ENCODE peak calls at places on chromosomes 3 and 15, in ten cellular contexts. One of them, this sample, is unnamed. For H3K27me3, the result is how much of the 10 kb centered on the place peaks cover.

GRCh38 chr3:181009225-181009624 is 19.7 kb upstream of the DNAJC19 start:
- DNase-seq in right lobe of liver: no peak
- DNase-seq in body of pancreas: no peak
- DNase-seq in tibial nerve: no peak
- DNase-seq in H9: no peak
- DNase-seq in right cardiac atrium: no peak
- DNase-seq in PC-9: no peak
- DNase-seq in CD4-positive, CD25-positive, alpha-beta regulatory T cell: no peak
- DNase-seq in HL-60: no peak
- DNase-seq in K562: no peak
- DNase-seq in this sample: no peak

GRCh38 chr3:120090422-120090821 is 3.8 kb downstream of the GSK3B start:
- DNase-seq in right lobe of liver: no peak
- DNase-seq in right cardiac atrium: no peak
- DNase-seq in body of pancreas: no peak
- DNase-seq in H9: no peak
- DNase-seq in tibial nerve: no peak
- DNase-seq in K562: no peak
- DNase-seq in HL-60: no peak
- DNase-seq in CD4-positive, CD25-positive, alpha-beta regulatory T cell: no peak
- DNase-seq in PC-9: no peak
- DNase-seq in this sample: no peak

GRCh38 chr3:11272913-11273574 is 847 bp downstream of the ATG7 start:
- DNase-seq in CD4-positive, CD25-positive, alpha-beta regulatory T cell: peak
- DNase-seq in H9: no peak
- DNase-seq in K562: peak
- DNase-seq in HL-60: peak
- DNase-seq in body of pancreas: no peak
- DNase-seq in right cardiac atrium: no peak
- DNase-seq in right lobe of liver: no peak
- DNase-seq in PC-9: no peak
- DNase-seq in tibial nerve: no peak
- DNase-seq in this sample: no peak

GRCh38 chr15:99450896-99451358 is 114.9 kb upstream of the MEF2A start:
- DNase-seq in K562: peak
- DNase-seq in PC-9: no peak
- DNase-seq in tibial nerve: peak
- DNase-seq in right lobe of liver: peak
- DNase-seq in right cardiac atrium: peak
- DNase-seq in body of pancreas: peak
- DNase-seq in CD4-positive, CD25-positive, alpha-beta regulatory T cell: peak
- DNase-seq in HL-60: peak
- DNase-seq in H9: no peak
- DNase-seq in this sample: peak

GRCh38 chr3:106025151-106025722 is 156.4 kb upstream of the CBLB start:
- DNase-seq in right cardiac atrium: peak
- DNase-seq in HL-60: no peak
- DNase-seq in PC-9: no peak
- DNase-seq in CD4-positive, CD25-positive, alpha-beta regulatory T cell: no peak
- DNase-seq in right lobe of liver: peak
- DNase-seq in body of pancreas: peak
- DNase-seq in tibial nerve: peak
- DNase-seq in H9: no peak
- DNase-seq in K562: no peak
- DNase-seq in this sample: peak

GRCh38 chr3:77524467-77524866 is 484.6 kb downstream of the ROBO2 start:
- DNase-seq in PC-9: no peak
- DNase-seq in HL-60: no peak
- DNase-seq in right lobe of liver: no peak
- DNase-seq in CD4-positive, CD25-positive, alpha-beta regulatory T cell: no peak
- DNase-seq in H9: no peak
- DNase-seq in K562: no peak
- DNase-seq in body of pancreas: no peak
- DNase-seq in tibial nerve: no peak
- DNase-seq in right cardiac atrium: no peak
- DNase-seq in this sample: no peak

GRCh38 chr3:112357888-112358287 is 24.9 kb downstream of the CD200 start:
- DNase-seq in H9: no peak
- DNase-seq in PC-9: no peak
- DNase-seq in right lobe of liver: no peak
- DNase-seq in body of pancreas: no peak
- DNase-seq in HL-60: no peak
- DNase-seq in K562: no peak
- DNase-seq in right cardiac atrium: no peak
- DNase-seq in tibial nerve: no peak
- DNase-seq in CD4-positive, CD25-positive, alpha-beta regulatory T cell: peak
- DNase-seq in this sample: no peak

GRCh38 chr3:130423064-130423463 is 77.6 kb downstream of the COL6A5 start:
- DNase-seq in K562: no peak
- DNase-seq in H9: no peak
- DNase-seq in tibial nerve: no peak
- DNase-seq in CD4-positive, CD25-positive, alpha-beta regulatory T cell: no peak
- DNase-seq in body of pancreas: no peak
- DNase-seq in right lobe of liver: no peak
- DNase-seq in HL-60: no peak
- DNase-seq in PC-9: no peak
- DNase-seq in right cardiac atrium: no peak
- DNase-seq in this sample: no peak

GRCh38 chr3:13877911-13878710 is 1.8 kb downstream of the WNT7A start:
- DNase-seq in PC-9: no peak
- DNase-seq in K562: no peak
- DNase-seq in tibial nerve: no peak
- DNase-seq in CD4-positive, CD25-positive, alpha-beta regulatory T cell: no peak
- DNase-seq in HL-60: no peak
- DNase-seq in H9: no peak
- DNase-seq in body of pancreas: no peak
- DNase-seq in right cardiac atrium: no peak
- DNase-seq in right lobe of liver: no peak
- DNase-seq in this sample: no peak
- H3K27me3 ChIP-seq in PC-9: under half
- H3K27me3 ChIP-seq in K562: half or more
- H3K27me3 ChIP-seq in tibial nerve: under half
- H3K27me3 ChIP-seq in CD4-positive, CD25-positive, alpha-beta regulatory T cell: under half
- H3K27me3 ChIP-seq in HL-60: under half
- H3K27me3 ChIP-seq in H9: half or more
- H3K27me3 ChIP-seq in body of pancreas: under half
- H3K27me3 ChIP-seq in right cardiac atrium: under half
- H3K27me3 ChIP-seq in right lobe of liver: under half
- H3K27me3 ChIP-seq in this sample: under half

GRCh38 chr15:64923546-64923945 is 11.8 kb downstream of the ANKDD1A start:
- DNase-seq in right lobe of liver: no peak
- DNase-seq in H9: no peak
- DNase-seq in PC-9: no peak
- DNase-seq in K562: no peak
- DNase-seq in body of pancreas: no peak
- DNase-seq in CD4-positive, CD25-positive, alpha-beta regulatory T cell: no peak
- DNase-seq in tibial nerve: no peak
- DNase-seq in right cardiac atrium: no peak
- DNase-seq in HL-60: no peak
- DNase-seq in this sample: no peak

GRCh38 chr15:64917211-64917610 is 5.5 kb downstream of the ANKDD1A start:
- DNase-seq in HL-60: no peak
- DNase-seq in H9: no peak
- DNase-seq in body of pancreas: no peak
- DNase-seq in tibial nerve: no peak
- DNase-seq in right lobe of liver: no peak
- DNase-seq in PC-9: no peak
- DNase-seq in right cardiac atrium: no peak
- DNase-seq in K562: no peak
- DNase-seq in CD4-positive, CD25-positive, alpha-beta regulatory T cell: no peak
- DNase-seq in this sample: no peak

GRCh38 chr15:64919721-64920120 is 8.0 kb downstream of the ANKDD1A start:
- DNase-seq in right cardiac atrium: no peak
- DNase-seq in body of pancreas: no peak
- DNase-seq in CD4-positive, CD25-positive, alpha-beta regulatory T cell: no peak
- DNase-seq in K562: no peak
- DNase-seq in right lobe of liver: no peak
- DNase-seq in PC-9: no peak
- DNase-seq in H9: no peak
- DNase-seq in tibial nerve: no peak
- DNase-seq in HL-60: no peak
- DNase-seq in this sample: no peak

GRCh38 chr15:64925335-64926330 is 13.9 kb downstream of the ANKDD1A start:
- DNase-seq in CD4-positive, CD25-positive, alpha-beta regulatory T cell: no peak
- DNase-seq in tibial nerve: no peak
- DNase-seq in PC-9: no peak
- DNase-seq in K562: no peak
- DNase-seq in right lobe of liver: no peak
- DNase-seq in H9: no peak
- DNase-seq in HL-60: no peak
- DNase-seq in right cardiac atrium: no peak
- DNase-seq in body of pancreas: no peak
- DNase-seq in this sample: no peak

DNA sequence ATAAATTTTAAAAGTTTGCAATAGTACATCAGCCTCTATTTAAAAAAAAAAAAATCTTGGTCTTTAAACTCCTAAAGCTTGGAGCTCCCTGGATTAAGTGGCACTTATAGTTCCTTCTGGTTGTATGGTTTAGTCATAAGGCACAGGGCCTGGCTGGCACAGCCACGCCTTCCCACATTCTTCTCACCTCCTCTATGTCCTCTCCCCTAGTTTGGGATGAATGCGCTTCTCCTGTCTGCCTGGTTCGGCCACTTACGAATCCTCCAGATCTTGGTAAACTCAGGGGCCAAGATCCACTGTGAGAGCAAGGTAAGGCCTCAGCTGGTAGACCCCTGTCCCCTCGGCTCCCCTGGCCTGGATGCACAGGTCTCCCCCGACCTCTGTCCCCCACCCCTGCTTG is 10.0 kb downstream of the ANKDD1A start:
- DNase-seq in H9: no peak
- DNase-seq in CD4-positive, CD25-positive, alpha-beta regulatory T cell: no peak
- DNase-seq in body of pancreas: no peak
- DNase-seq in right lobe of liver: no peak
- DNase-seq in PC-9: peak
- DNase-seq in tibial nerve: no peak
- DNase-seq in right cardiac atrium: no peak
- DNase-seq in HL-60: no peak
- DNase-seq in K562: no peak
- DNase-seq in this sample: no peak
- H3K27ac ChIP-seq in H9: no peak
- H3K27ac ChIP-seq in CD4-positive, CD25-positive, alpha-beta regulatory T cell: no peak
- H3K27ac ChIP-seq in body of pancreas: no peak
- H3K27ac ChIP-seq in right lobe of liver: no peak
- H3K27ac ChIP-seq in PC-9: peak
- H3K27ac ChIP-seq in tibial nerve: peak
- H3K27ac ChIP-seq in right cardiac atrium: no peak
- H3K27ac ChIP-seq in HL-60: no peak
- H3K27ac ChIP-seq in K562: no peak
- H3K27ac ChIP-seq in this sample: no peak

GRCh38 chr3:64685800-64686445 is 1.9 kb downstream of the ADAMTS9 start:
- DNase-seq in body of pancreas: peak
- DNase-seq in H9: peak
- DNase-seq in CD4-positive, CD25-positive, alpha-beta regulatory T cell: peak
- DNase-seq in PC-9: peak
- DNase-seq in tibial nerve: peak
- DNase-seq in K562: peak
- DNase-seq in right cardiac atrium: peak
- DNase-seq in HL-60: no peak
- DNase-seq in right lobe of liver: peak
- DNase-seq in this sample: peak

GRCh38 chr3:64686446-64686908 is 1.3 kb downstream of the ADAMTS9 start:
- DNase-seq in K562: peak
- DNase-seq in right lobe of liver: peak
- DNase-seq in H9: no peak
- DNase-seq in PC-9: peak
- DNase-seq in right cardiac atrium: no peak
- DNase-seq in CD4-positive, CD25-positive, alpha-beta regulatory T cell: no peak
- DNase-seq in body of pancreas: peak
- DNase-seq in tibial nerve: no peak
- DNase-seq in HL-60: no peak
- DNase-seq in this sample: peak

GRCh38 chr3:64684715-64685261 is 3.0 kb downstream of the ADAMTS9 start:
- DNase-seq in H9: peak
- DNase-seq in right cardiac atrium: peak
- DNase-seq in right lobe of liver: peak
- DNase-seq in K562: no peak
- DNase-seq in HL-60: no peak
- DNase-seq in tibial nerve: no peak
- DNase-seq in PC-9: peak
- DNase-seq in body of pancreas: peak
- DNase-seq in CD4-positive, CD25-positive, alpha-beta regulatory T cell: no peak
- DNase-seq in this sample: no peak

GRCh38 chr3:64687381-64687780 is 419 bp downstream of the ADAMTS9 start:
- DNase-seq in CD4-positive, CD25-positive, alpha-beta regulatory T cell: no peak
- DNase-seq in PC-9: no peak
- DNase-seq in tibial nerve: no peak
- DNase-seq in HL-60: no peak
- DNase-seq in right cardiac atrium: no peak
- DNase-seq in body of pancreas: peak
- DNase-seq in H9: no peak
- DNase-seq in right lobe of liver: peak
- DNase-seq in K562: no peak
- DNase-seq in this sample: no peak

GRCh38 chr3:64685331-64685799 is 2.4 kb downstream of the ADAMTS9 start:
- DNase-seq in right lobe of liver: peak
- DNase-seq in H9: no peak
- DNase-seq in CD4-positive, CD25-positive, alpha-beta regulatory T cell: no peak
- DNase-seq in PC-9: no peak
- DNase-seq in body of pancreas: peak
- DNase-seq in right cardiac atrium: peak
- DNase-seq in HL-60: no peak
- DNase-seq in K562: no peak
- DNase-seq in tibial nerve: no peak
- DNase-seq in this sample: no peak
- H3K27me3 ChIP-seq in right lobe of liver: under half
- H3K27me3 ChIP-seq in H9: under half
- H3K27me3 ChIP-seq in CD4-positive, CD25-positive, alpha-beta regulatory T cell: under half
- H3K27me3 ChIP-seq in PC-9: under half
- H3K27me3 ChIP-seq in body of pancreas: under half
- H3K27me3 ChIP-seq in right cardiac atrium: under half
- H3K27me3 ChIP-seq in HL-60: under half
- H3K27me3 ChIP-seq in K562: under half
- H3K27me3 ChIP-seq in tibial nerve: under half
- H3K27me3 ChIP-seq in this sample: under half

GRCh38 chr15:74843891-74844299 is 939 bp upstream of the ULK3 start:
- DNase-seq in tibial nerve: no peak
- DNase-seq in body of pancreas: no peak
- DNase-seq in right cardiac atrium: no peak
- DNase-seq in K562: peak
- DNase-seq in CD4-positive, CD25-positive, alpha-beta regulatory T cell: no peak
- DNase-seq in HL-60: no peak
- DNase-seq in H9: no peak
- DNase-seq in PC-9: no peak
- DNase-seq in right lobe of liver: no peak
- DNase-seq in this sample: no peak
- H3K27ac ChIP-seq in tibial nerve: no peak
- H3K27ac ChIP-seq in body of pancreas: no peak
- H3K27ac ChIP-seq in right cardiac atrium: no peak
- H3K27ac ChIP-seq in K562: peak
- H3K27ac ChIP-seq in CD4-positive, CD25-positive, alpha-beta regulatory T cell: peak
- H3K27ac ChIP-seq in HL-60: peak
- H3K27ac ChIP-seq in H9: no peak
- H3K27ac ChIP-seq in PC-9: no peak
- H3K27ac ChIP-seq in right lobe of liver: no peak
- H3K27ac ChIP-seq in this sample: no peak

GRCh38 chr3:185824051-185824466 is 783 bp downstream of the IGF2BP2 start:
- DNase-seq in H9: peak
- DNase-seq in right lobe of liver: no peak
- DNase-seq in HL-60: no peak
- DNase-seq in K562: peak
- DNase-seq in tibial nerve: no peak
- DNase-seq in body of pancreas: peak
- DNase-seq in PC-9: no peak
- DNase-seq in right cardiac atrium: peak
- DNase-seq in CD4-positive, CD25-positive, alpha-beta regulatory T cell: no peak
- DNase-seq in this sample: no peak
- H3K27me3 ChIP-seq in H9: under half
- H3K27me3 ChIP-seq in right lobe of liver: under half
- H3K27me3 ChIP-seq in HL-60: half or more
- H3K27me3 ChIP-seq in K562: under half
- H3K27me3 ChIP-seq in tibial nerve: under half
- H3K27me3 ChIP-seq in body of pancreas: under half
- H3K27me3 ChIP-seq in PC-9: under half
- H3K27me3 ChIP-seq in right cardiac atrium: under half
- H3K27me3 ChIP-seq in CD4-positive, CD25-positive, alpha-beta regulatory T cell: under half
- H3K27me3 ChIP-seq in this sample: under half

This sample was measured in lung.